ENCODE peak calls at places on chromosomes 5 and 9, in four cellular contexts. A is ovary, G is SK-N-SH, L is ascending aorta. B is an unnamed sample.
A peak's percentile ranks its signal among the peaks of the same experiment; 100 is the strongest.

GRCh38 chr9:76354221-76354620 is 40.0 kb downstream of the RFK start:
- DNase-seq in L (no peak), G (no peak), A (no peak), B (no peak)

GRCh38 chr9:106771618-106772017 is 91.3 kb upstream of the ZNF462 start:
- DNase-seq in A (no peak), G (no peak), L (no peak), B (no peak)

GRCh38 chr5:58437661-58438060 is 22.2 kb downstream of the PLK2 start:
- DNase-seq in A (no peak), G (no peak), L (no peak), B (no peak)

GRCh38 chr9:17453751-17454150 is 125.1 kb upstream of the SH3GL2 start:
- DNase-seq in A (no peak), G (no peak), L (no peak), B (no peak)

GRCh38 chr9:136512651-136513066 is 29.8 kb upstream of the SEC16A start:
- DNase-seq in G (peak; percentile 89), L (no peak), A (no peak), B (no peak)

GRCh38 chr5:110414360-110414759 is 312.1 kb downstream of the TMEM232 start:
- DNase-seq in A (no peak), G (no peak), L (no peak), B (no peak)

GRCh38 chr5:79020861-79021561 is 35.9 kb upstream of the ARSB start:
- DNase-seq in L (no peak), A (peak; percentile 58), G (peak; percentile 33), B (no peak)

GRCh38 chr5:157828031-157828948 is 30.7 kb downstream of the CLINT1 start:
- DNase-seq in G (no peak), A (no peak), L (no peak), B (no peak)

GRCh38 chr5:68953151-68953884 is 140.5 kb upstream of the SLC30A5 start:
- DNase-seq in G (no peak), A (no peak), L (no peak), B (no peak)

GRCh38 chr9:107172160-107172978 is 110.7 kb upstream of the RAD23B start:
- DNase-seq in G (peak; percentile 63), L (no peak), A (peak; percentile 78), B (no peak)

DNA sequence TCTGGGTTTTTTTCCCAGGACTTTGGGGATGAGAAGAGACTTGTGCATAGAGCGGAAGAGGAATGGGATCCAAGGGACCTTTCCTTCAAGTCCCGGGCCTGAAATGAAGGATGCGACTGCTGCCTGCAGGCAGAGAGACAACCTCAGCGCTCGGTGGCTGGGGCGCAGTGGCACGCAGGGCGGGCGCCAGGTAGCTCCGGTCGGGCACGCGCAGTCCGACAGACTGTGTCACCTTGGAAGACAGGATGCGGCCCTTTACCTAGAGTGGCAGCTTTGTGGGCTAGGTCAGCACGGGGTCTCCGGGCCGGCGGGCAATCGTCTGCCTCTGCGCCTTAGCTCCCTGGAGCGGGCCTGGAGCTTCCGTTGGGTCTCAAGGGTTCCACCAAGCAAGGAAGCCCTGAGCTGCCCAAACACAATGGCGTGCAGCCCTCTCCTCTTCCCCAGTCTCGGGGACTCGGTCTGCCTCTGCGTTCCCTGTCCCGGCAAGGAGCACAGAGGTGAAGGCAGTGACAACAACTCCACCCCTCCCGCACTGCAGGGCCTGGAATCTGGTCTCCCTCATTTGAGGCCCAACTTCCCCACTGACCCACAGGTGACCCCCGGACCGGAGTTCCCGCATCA is 6.0 kb downstream of the BARX1 start:
- DNase-seq in A (no peak), L (no peak), G (peak; percentile 30), B (no peak)
- H3K4me3 ChIP-seq in A (no peak overlapping the region), L (no peak overlapping the region), G (no peak overlapping the region), B (no peak overlapping the region)

DNA sequence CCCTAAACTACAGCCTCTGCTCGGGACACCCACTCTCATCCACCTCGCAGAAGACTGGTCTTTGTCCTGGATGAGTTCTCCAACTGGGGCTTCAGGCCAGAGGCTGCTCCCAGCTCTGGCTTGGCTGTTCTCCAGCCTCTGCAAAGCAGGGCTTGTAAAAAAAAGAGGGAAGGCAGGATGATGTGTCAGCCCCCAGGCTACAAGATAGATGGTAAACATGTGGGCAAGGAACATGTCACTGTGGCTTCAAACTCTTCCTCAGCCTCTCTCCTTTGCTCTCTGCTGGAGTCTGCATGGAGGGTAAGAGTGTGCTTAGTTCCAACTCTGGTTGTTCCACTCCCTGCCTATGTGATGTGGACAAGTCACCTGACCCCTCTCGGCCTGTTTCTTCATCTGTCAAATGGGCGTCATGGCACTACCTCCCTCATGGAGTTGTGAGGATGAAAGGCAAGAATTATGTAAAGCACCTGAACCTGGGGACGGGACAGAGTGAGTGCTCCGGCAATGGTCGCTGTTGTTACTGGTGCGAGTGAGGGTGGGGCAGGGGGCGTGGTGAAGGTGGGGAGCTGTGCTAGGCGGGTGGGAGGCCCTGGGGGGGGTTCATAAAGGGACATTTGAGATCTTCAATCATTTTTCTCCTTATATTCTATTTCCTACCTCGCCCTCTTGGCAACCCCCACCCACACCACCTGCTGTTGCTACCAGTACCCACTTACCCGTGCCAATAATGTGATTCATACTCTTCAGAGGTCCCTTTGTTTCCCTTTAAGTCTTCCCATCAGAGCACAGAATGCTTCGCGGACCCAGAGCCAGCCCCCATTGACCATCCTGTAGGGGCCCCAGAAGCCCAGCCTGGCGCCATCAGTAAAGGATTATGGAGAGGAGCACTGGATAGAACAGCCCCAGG is 6.8 kb upstream of the ZNF79 start:
- DNase-seq in L (no peak), A (no peak), G (peak; percentile 57), B (no peak)
- H3K4me3 ChIP-seq in L (no peak overlapping the region), A (no peak overlapping the region), G (no peak overlapping the region), B (no peak overlapping the region)

DNA sequence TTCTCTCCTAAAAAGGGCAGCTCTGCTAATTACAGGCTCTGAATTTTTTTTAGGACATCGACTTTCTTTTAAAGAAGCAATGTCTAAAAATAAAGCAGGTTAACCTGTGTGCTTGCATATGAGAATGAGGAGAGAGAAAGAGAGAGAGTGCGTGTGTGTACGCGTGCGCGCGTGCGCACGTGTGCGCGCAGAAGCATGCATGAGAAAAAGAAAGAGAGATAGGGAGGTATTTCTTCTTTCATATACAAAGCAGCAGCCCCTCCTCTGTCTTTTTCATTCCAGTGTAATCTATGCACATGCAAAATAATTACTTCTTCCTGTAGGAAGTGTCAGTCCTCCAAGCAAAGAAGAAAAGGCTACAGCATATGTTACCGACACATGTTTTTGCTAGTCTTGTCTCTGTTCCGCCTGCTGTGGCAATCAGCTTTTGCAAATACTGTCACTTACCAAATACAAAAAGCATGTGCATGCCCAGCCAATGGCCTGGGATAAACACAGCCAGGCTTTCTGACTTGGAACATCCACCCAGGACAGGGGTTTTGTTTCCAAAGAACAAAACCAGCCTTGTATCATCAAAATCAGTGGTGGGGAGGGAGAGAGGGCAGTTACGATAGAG is 252.3 kb upstream of the SLC24A2 start:
- DNase-seq in A (no peak), G (peak; percentile 30), L (no peak), B (no peak)
- H3K4me3 ChIP-seq in A (no peak overlapping the region), G (no peak overlapping the region), L (no peak overlapping the region), B (no peak overlapping the region)

DNA sequence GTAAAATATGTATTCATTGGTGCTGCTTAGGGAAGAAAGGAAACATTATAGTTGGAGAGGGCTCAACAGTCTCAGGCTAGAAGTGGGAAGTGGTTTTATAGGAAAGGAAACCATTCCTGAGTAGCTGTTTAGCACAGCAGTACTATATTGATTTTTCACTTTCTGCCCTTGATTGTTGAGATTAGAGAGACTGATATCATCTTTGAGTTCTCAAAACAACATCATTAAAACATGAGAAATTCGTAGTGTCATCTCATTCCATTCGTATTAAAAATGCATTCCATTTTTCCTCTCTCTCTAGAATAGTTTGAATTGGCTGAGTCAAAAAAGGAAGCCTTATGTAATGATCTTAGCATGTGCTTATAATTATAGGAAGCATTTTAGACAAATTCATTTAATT is 14.1 kb downstream of the POLR3G start:
- DNase-seq in G (no peak), A (no peak), L (no peak), B (no peak)
- H3K4me3 ChIP-seq in G (no peak overlapping the region), A (no peak overlapping the region), L (no peak overlapping the region), B (no peak overlapping the region)

GRCh38 chr5:74040065-74040551 is 414.1 kb downstream of the ARHGEF28 start:
- DNase-seq in A (peak; percentile 38), L (no peak), G (no peak), B (no peak)
- H3K4me3 ChIP-seq in A (no peak overlapping the region), L (no peak overlapping the region), G (no peak overlapping the region), B (no peak overlapping the region)